ENCODE peak calls at places on chromosomes 7 and 10, in five cellular contexts. C is suprapubic skin, S is mesendoderm, N is SK-N-SH, Y is PC-3. E is an unnamed sample.

GRCh38 chr7:14228341-14228740 is 238.9 kb upstream of the ETV1 start:
- DNase-seq in S (no peak), N (no peak), Y (no peak), C (no peak), E (no peak)

GRCh38 chr10:128066954-128067382 is 59.3 kb downstream of the MKI67 start:
- DNase-seq in S (no peak), Y (no peak), C (no peak), N (no peak), E (no peak)

GRCh38 chr7:128875523-128875948 is 12.9 kb downstream of the ATP6V1F start:
- DNase-seq in S (no peak), Y (no peak), N (peak), C (peak), E (no peak)

GRCh38 chr7:98151884-98152283 is 45.2 kb downstream of the LMTK2 start:
- DNase-seq in N (no peak), Y (no peak), C (no peak), S (no peak), E (no peak)

GRCh38 chr7:95012001-95012400 is 104.6 kb downstream of the PPP1R9A start:
- DNase-seq in Y (peak), S (no peak), C (no peak), N (no peak), E (no peak)

GRCh38 chr10:73785721-73786511 is 510 bp downstream of the ZSWIM8 start:
- DNase-seq in C (no peak), S (peak), N (peak), Y (peak), E (no peak)

GRCh38 chr7:23468721-23469149 is 1.6 kb downstream of the IGF2BP3 start:
- DNase-seq in Y (no peak), S (peak), N (peak), C (no peak), E (no peak)

GRCh38 chr7:54080971-54081370 is 461.2 kb upstream of the VSTM2A start:
- DNase-seq in Y (no peak), C (no peak), S (peak), N (peak), E (no peak)

GRCh38 chr10:97718178-97718577 is 4.6 kb downstream of the MARVELD1 start:
- DNase-seq in C (no peak), Y (no peak), S (no peak), N (no peak), E (peak)

GRCh38 chr10:69333205-69333604 is 54.9 kb downstream of the HK1 start:
- DNase-seq in N (peak), S (peak), C (no peak), Y (peak), E (no peak)

GRCh38 chr7:149791411-149792219 is 18.2 kb upstream of the ZNF467 start:
- DNase-seq in C (no peak), Y (no peak), S (no peak), N (no peak), E (no peak)

GRCh38 chr7:44043902-44044301 is 600 bp upstream of the DBNL start:
- DNase-seq in S (no peak), C (no peak), N (no peak), Y (no peak), E (no peak)

GRCh38 chr7:54788664-54789063 is 29.7 kb upstream of the SEC61G start:
- DNase-seq in N (peak), C (no peak), S (peak), Y (peak), E (peak)

GRCh38 chr10:98023024-98023423 is 7.4 kb downstream of the CRTAC1 start:
- DNase-seq in S (no peak), N (no peak), C (no peak), Y (no peak), E (no peak)

GRCh38 chr7:1705339-1705738 is 35.3 kb downstream of the ELFN1 start:
- DNase-seq in N (peak), Y (no peak), C (peak), S (no peak), E (no peak)

GRCh38 chr10:627032-627992 is 62.2 kb downstream of the DIP2C start:
- DNase-seq in N (no peak), Y (no peak), C (no peak), S (no peak), E (peak)

GRCh38 chr10:77539147-77539935 is 98.3 kb downstream of the KCNMA1 start:
- DNase-seq in S (no peak), Y (peak), N (no peak), C (no peak), E (no peak)

GRCh38 chr7:128830231-128831177 is at the start of gene FLNC:
- DNase-seq in S (peak), C (peak), N (peak), Y (peak), E (no peak)

GRCh38 chr10:117543245-117543998 is 876 bp downstream of the EMX2 start:
- DNase-seq in N (peak), C (peak), Y (no peak), S (peak), E (no peak)